ENCODE peak calls at places on chromosomes 7 and 10, in four cellular contexts. One of them, this sample, is unnamed.

GRCh38 chr7:2870471-2870941 is 26.4 kb upstream of the GNA12 start:
- DNase-seq in GM12878: no peak
- DNase-seq in HL-60: peak
- DNase-seq in K562: no peak
- DNase-seq in this sample: no peak

GRCh38 chr7:28940741-28941385 is 17.3 kb downstream of the TRIL start:
- DNase-seq in GM12878: no peak
- DNase-seq in HL-60: no peak
- DNase-seq in K562: no peak
- DNase-seq in this sample: no peak

GRCh38 chr7:101466871-101467270 is 104.2 kb downstream of the COL26A1 start:
- DNase-seq in GM12878: no peak
- DNase-seq in HL-60: no peak
- DNase-seq in K562: no peak
- DNase-seq in this sample: no peak

GRCh38 chr7:68439897-68440296 is 1158.4 kb upstream of the AUTS2 start:
- DNase-seq in GM12878: no peak
- DNase-seq in HL-60: no peak
- DNase-seq in K562: no peak
- DNase-seq in this sample: no peak

GRCh38 chr10:89553064-89553734 is 17.8 kb upstream of the SLC16A12 start:
- DNase-seq in GM12878: no peak
- DNase-seq in HL-60: no peak
- DNase-seq in K562: no peak
- DNase-seq in this sample: no peak

GRCh38 chr10:34180749-34181148 is 634.3 kb downstream of the PARD3 start:
- DNase-seq in GM12878: no peak
- DNase-seq in HL-60: no peak
- DNase-seq in K562: no peak
- DNase-seq in this sample: no peak

GRCh38 chr7:5429857-5430611 is 6.4 kb upstream of the TNRC18 start:
- DNase-seq in GM12878: no peak
- DNase-seq in HL-60: no peak
- DNase-seq in K562: no peak
- DNase-seq in this sample: no peak

GRCh38 chr7:129906700-129907099 is 46.1 kb downstream of the UBE2H start:
- DNase-seq in GM12878: no peak
- DNase-seq in HL-60: no peak
- DNase-seq in K562: no peak
- DNase-seq in this sample: no peak

GRCh38 chr7:145152589-145152988 is 316.7 kb upstream of the TPK1 start:
- DNase-seq in GM12878: no peak
- DNase-seq in HL-60: no peak
- DNase-seq in K562: no peak
- DNase-seq in this sample: no peak

GRCh38 chr7:26376208-26376917 is 84.7 kb downstream of the SNX10 start:
- DNase-seq in GM12878: no peak
- DNase-seq in HL-60: no peak
- DNase-seq in K562: no peak
- DNase-seq in this sample: peak

GRCh38 chr10:68327889-68328786 is 3.7 kb upstream of the HNRNPH3 start:
- DNase-seq in GM12878: no peak
- DNase-seq in HL-60: no peak
- DNase-seq in K562: no peak
- DNase-seq in this sample: no peak

GRCh38 chr7:7820409-7820808 is 102.0 kb upstream of the RPA3 start:
- DNase-seq in GM12878: no peak
- DNase-seq in HL-60: no peak
- DNase-seq in K562: no peak
- DNase-seq in this sample: no peak

DNA sequence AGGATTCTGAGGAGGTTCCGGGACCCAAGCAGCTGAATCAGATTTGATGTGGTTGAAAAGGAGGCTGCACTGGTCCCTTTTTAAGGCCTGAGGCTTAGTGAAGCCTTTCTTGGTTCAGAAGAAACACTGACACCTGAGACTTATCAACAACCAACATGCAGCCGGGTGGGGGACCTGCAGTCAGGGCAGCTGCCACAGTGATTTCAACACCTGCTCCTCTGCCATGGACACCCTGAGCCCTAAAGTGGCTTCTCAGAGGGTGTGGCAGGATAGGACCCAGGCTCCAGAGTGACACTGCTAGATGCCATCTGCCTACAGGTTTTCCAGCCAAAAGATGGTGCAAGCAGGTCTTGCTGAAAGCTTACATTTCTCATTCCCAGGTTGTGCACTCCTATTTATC is 99.3 kb downstream of the COL13A1 start:
- DNase-seq in GM12878: no peak
- DNase-seq in HL-60: no peak
- DNase-seq in K562: no peak
- DNase-seq in this sample: no peak
- TF ChIP-seq SPI1 in GM12878: no peak
- TF ChIP-seq SPI1 in HL-60: no peak
- TF ChIP-seq SPI1 in K562: no peak
- TF ChIP-seq SPI1 in this sample: no peak

GRCh38 chr10:17562572-17562971 is 54.6 kb downstream of the HACD1 start:
- DNase-seq in GM12878: no peak
- DNase-seq in HL-60: no peak
- DNase-seq in K562: no peak
- DNase-seq in this sample: no peak
- TF ChIP-seq POLR2AphosphoS5 in GM12878: no peak
- TF ChIP-seq POLR2AphosphoS5 in HL-60: no peak
- TF ChIP-seq POLR2AphosphoS5 in K562: no peak
- TF ChIP-seq POLR2AphosphoS5 in this sample: no peak

GRCh38 chr7:87497482-87497881 is 22.0 kb upstream of the ABCB4 start:
- DNase-seq in GM12878: no peak
- DNase-seq in HL-60: no peak
- DNase-seq in K562: no peak
- DNase-seq in this sample: no peak
- TF ChIP-seq SPI1 in GM12878: no peak
- TF ChIP-seq SPI1 in HL-60: no peak
- TF ChIP-seq SPI1 in K562: no peak
- TF ChIP-seq SPI1 in this sample: no peak

DNA sequence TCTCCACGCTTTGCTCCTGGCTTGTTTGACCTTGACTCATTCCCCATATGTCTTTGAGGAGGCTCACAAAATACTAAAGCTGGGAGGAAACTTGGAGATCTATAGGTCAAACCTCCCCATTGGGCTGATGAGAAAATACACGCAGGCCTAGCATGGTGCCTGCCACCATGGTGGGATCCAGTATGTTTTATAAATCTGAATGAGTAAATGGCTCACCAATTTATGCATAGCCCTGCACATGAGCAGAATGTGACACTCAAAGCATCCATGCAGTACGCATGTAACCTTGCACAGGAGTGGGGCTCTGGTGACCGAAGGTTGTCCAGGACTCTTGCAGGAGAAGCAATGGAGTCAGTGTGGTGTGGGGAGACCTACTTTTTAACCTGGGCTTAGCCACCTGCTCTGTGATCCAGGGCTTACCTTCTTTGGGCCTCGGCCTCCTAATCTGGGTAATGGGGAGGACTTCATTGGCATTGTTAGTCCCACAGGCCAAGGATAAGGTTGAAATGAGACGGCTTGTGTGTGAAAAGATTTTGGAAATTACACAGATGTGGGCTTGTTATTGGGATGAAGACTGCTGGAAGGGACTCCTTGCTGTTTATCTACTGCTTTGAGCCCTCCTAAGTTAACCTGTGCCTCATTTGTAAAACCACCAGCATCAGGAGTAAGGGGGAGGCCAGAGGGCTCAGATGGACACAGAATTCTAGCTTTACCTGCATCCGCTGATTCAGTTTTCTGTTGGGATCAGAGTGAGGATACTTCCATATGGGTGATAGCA is 58.4 kb downstream of the ADCYAP1R1 start:
- DNase-seq in GM12878: no peak
- DNase-seq in HL-60: no peak
- DNase-seq in K562: no peak
- DNase-seq in this sample: no peak
- TF ChIP-seq POLR2AphosphoS5 in GM12878: no peak
- TF ChIP-seq POLR2AphosphoS5 in HL-60: no peak
- TF ChIP-seq POLR2AphosphoS5 in K562: no peak
- TF ChIP-seq POLR2AphosphoS5 in this sample: no peak